ENCODE peak calls at places on chromosome 9, in five cellular contexts. One of them, this sample, is unnamed.

GRCh38 chr9:108562176-108562575 is 293.6 kb downstream of the ACTL7B start:
- DNase-seq in H1: no peak
- DNase-seq in K562: no peak
- DNase-seq in GM12878: no peak
- DNase-seq in GM12892: no peak
- DNase-seq in this sample: no peak

GRCh38 chr9:128653941-128654340 is 2.7 kb downstream of the DYNC2I2 start:
- DNase-seq in H1: no peak
- DNase-seq in K562: no peak
- DNase-seq in GM12878: no peak
- DNase-seq in GM12892: no peak
- DNase-seq in this sample: no peak

GRCh38 chr9:99057665-99058625 is 47.0 kb upstream of the TGFBR1 start:
- DNase-seq in H1: no peak
- DNase-seq in K562: peak
- DNase-seq in GM12878: peak
- DNase-seq in GM12892: peak
- DNase-seq in this sample: peak

GRCh38 chr9:15606667-15607472 is 54.0 kb downstream of the CCDC171 start:
- DNase-seq in H1: no peak
- DNase-seq in K562: peak
- DNase-seq in GM12878: no peak
- DNase-seq in GM12892: no peak
- DNase-seq in this sample: no peak

GRCh38 chr9:133199648-133200321 is 9.3 kb downstream of the OBP2B start:
- DNase-seq in H1: peak
- DNase-seq in K562: no peak
- DNase-seq in GM12878: no peak
- DNase-seq in GM12892: no peak
- DNase-seq in this sample: no peak

GRCh38 chr9:74573792-74574191 is 76.7 kb downstream of the RORB start:
- DNase-seq in H1: no peak
- DNase-seq in K562: peak
- DNase-seq in GM12878: no peak
- DNase-seq in GM12892: no peak
- DNase-seq in this sample: no peak

GRCh38 chr9:136518623-136519022 is 27.2 kb downstream of the NOTCH1 start:
- DNase-seq in H1: no peak
- DNase-seq in K562: no peak
- DNase-seq in GM12878: no peak
- DNase-seq in GM12892: no peak
- DNase-seq in this sample: no peak

GRCh38 chr9:114235113-114235589 is 79.8 kb downstream of the COL27A1 start:
- DNase-seq in H1: no peak
- DNase-seq in K562: no peak
- DNase-seq in GM12878: no peak
- DNase-seq in GM12892: no peak
- DNase-seq in this sample: no peak

GRCh38 chr9:99162759-99163364 is 57.9 kb downstream of the TGFBR1 start:
- DNase-seq in H1: no peak
- DNase-seq in K562: peak
- DNase-seq in GM12878: no peak
- DNase-seq in GM12892: no peak
- DNase-seq in this sample: no peak

GRCh38 chr9:136886610-136887597 is 588 bp downstream of the TRAF2 start:
- DNase-seq in H1: peak
- DNase-seq in K562: peak
- DNase-seq in GM12878: no peak
- DNase-seq in GM12892: peak
- DNase-seq in this sample: peak

GRCh38 chr9:86664603-86665002 is 282.7 kb downstream of the GAS1 start:
- DNase-seq in H1: no peak
- DNase-seq in K562: no peak
- DNase-seq in GM12878: no peak
- DNase-seq in GM12892: no peak
- DNase-seq in this sample: no peak

GRCh38 chr9:121779381-121780117 is 128.1 kb downstream of the DAB2IP start:
- DNase-seq in H1: no peak
- DNase-seq in K562: no peak
- DNase-seq in GM12878: peak
- DNase-seq in GM12892: no peak
- DNase-seq in this sample: no peak

DNA sequence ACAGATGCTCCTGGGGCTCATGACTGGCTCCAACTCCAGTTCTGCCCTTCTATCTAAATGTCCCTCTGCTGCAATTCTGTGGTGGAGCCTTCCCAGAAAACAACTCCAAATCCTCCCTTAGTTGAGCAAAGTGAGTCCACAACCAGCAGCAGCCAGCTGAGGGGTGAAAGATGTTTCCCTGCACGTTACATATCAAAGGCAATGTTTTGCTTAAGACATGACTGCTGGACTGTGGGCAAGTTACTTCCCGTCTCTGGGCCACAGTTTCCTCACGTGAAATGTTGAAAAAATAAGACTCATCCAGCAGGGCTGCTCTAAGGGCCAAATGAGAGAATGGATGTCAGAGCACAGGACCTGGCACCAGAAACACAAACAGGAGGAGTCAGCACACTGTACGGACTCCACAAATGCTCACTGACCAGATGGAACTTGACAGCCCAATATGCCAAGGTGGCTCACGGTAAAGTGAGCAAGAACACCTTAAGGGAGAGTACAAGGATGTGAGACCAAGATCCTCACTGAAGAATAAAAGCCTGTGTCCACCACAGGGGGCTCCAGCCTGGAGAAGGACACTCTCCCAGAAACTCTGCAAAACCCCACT is 138.4 kb upstream of the ABCA1 start:
- DNase-seq in H1: no peak
- DNase-seq in K562: no peak
- DNase-seq in GM12878: no peak
- DNase-seq in GM12892: no peak
- DNase-seq in this sample: no peak
- TF ChIP-seq POLR2AphosphoS5 in H1: no peak
- TF ChIP-seq POLR2AphosphoS5 in K562: no peak
- TF ChIP-seq POLR2AphosphoS5 in GM12878: no peak
- TF ChIP-seq POLR2AphosphoS5 in GM12892: no peak
- TF ChIP-seq POLR2AphosphoS5 in this sample: no peak

DNA sequence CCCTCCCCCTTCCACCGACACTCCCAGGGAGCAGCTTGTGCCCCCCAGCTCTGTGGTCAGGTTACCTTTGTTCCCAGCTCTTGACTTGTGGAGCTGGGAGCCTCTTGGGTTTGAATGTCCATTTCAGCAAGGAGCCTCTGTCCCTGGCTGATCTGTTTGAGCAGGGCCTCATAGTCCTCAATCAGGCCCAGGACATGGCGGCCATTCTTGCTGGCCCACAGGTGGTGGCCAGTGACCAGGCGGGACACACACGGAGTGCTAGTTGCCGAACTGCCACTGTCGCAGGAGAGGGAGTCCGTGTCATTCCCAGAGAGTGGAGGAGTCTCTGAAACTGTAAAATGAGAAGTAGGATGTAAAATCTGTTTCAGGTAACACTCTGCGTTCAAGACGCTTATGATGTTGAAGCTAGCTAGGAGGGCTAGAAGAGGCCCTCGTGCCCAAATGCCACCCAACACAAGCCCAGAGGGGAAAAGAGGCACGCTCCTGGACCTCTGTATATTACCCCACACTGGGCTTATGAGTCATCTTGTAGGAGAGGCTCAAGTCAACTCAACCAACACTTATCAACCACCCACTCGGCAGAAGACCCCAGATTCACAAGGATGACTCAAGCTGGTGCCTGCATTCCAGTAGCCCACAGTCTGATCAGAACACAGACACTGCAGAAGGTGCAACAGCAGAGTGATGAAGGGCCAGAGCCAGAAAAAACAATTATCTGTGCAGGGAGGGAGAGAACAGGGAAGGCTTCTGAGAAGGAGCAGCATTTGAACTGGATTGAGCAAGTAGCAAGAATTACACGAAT is 177.0 kb downstream of the CDK5RAP2 start:
- DNase-seq in H1: no peak
- DNase-seq in K562: peak
- DNase-seq in GM12878: no peak
- DNase-seq in GM12892: no peak
- DNase-seq in this sample: no peak
- TF ChIP-seq TAF1 in H1: no peak
- TF ChIP-seq TAF1 in K562: no peak
- TF ChIP-seq TAF1 in GM12878: no peak
- TF ChIP-seq TAF1 in GM12892: no peak
- TF ChIP-seq TAF1 in this sample: no peak

DNA sequence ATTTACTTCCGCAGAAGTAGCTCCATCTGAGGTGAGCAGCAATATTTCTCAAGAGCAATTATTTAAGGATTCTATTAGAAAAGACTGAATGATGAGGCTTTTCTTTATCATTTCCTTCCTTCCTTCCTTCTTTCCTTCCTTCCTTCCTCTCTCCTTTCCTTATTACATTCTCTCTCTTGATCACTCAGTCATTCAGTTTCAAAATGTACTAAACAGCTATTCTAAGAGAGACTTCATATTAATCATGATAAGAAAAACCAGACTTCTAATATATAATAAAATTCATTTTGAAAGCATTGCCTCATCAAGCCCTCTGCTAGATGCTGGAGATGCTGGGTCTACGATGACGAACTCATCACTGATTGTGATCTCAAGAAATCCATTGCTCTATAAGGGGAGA is 30.4 kb upstream of the PAPPA start:
- DNase-seq in H1: no peak
- DNase-seq in K562: no peak
- DNase-seq in GM12878: no peak
- DNase-seq in GM12892: no peak
- DNase-seq in this sample: no peak
- TF ChIP-seq POLR2AphosphoS5 in H1: no peak
- TF ChIP-seq POLR2AphosphoS5 in K562: no peak
- TF ChIP-seq POLR2AphosphoS5 in GM12878: no peak
- TF ChIP-seq POLR2AphosphoS5 in GM12892: no peak
- TF ChIP-seq POLR2AphosphoS5 in this sample: no peak

DNA sequence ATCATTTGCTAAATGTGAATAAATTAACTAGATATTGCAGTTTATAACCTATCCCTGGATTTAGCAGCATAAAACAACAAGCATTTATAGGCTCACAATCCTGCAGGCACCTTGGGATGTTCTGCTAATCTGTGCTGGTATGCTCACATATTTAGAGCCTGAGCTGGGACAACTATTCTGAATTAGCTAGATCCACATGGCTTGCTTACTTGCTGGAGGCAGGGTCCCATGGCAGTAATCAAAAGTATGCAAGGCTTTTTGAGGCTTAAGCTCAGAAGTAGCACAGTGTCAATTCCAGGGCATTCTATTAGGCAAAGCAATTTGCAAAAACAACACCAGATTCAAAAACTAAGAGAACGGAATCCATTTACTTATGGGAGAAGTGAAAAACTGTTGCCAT is 745.0 kb upstream of the ACO1 start:
- DNase-seq in H1: no peak
- DNase-seq in K562: no peak
- DNase-seq in GM12878: no peak
- DNase-seq in GM12892: no peak
- DNase-seq in this sample: no peak
- TF ChIP-seq TAF1 in H1: no peak
- TF ChIP-seq TAF1 in K562: no peak
- TF ChIP-seq TAF1 in GM12878: no peak
- TF ChIP-seq TAF1 in GM12892: no peak
- TF ChIP-seq TAF1 in this sample: no peak

GRCh38 chr9:76607730-76608475 is 148.9 kb downstream of the GCNT1 start:
- DNase-seq in H1: no peak
- DNase-seq in K562: no peak
- DNase-seq in GM12878: no peak
- DNase-seq in GM12892: no peak
- DNase-seq in this sample: no peak

GRCh38 chr9:76608562-76609254 is 149.7 kb downstream of the GCNT1 start:
- DNase-seq in H1: no peak
- DNase-seq in K562: no peak
- DNase-seq in GM12878: no peak
- DNase-seq in GM12892: no peak
- DNase-seq in this sample: no peak

GRCh38 chr9:76609285-76610008 is 150.5 kb downstream of the GCNT1 start:
- DNase-seq in H1: no peak
- DNase-seq in K562: no peak
- DNase-seq in GM12878: no peak
- DNase-seq in GM12892: no peak
- DNase-seq in this sample: no peak

GRCh38 chr9:76613150-76613781 is 151.0 kb upstream of the PCA3 start:
- DNase-seq in H1: no peak
- DNase-seq in K562: no peak
- DNase-seq in GM12878: no peak
- DNase-seq in GM12892: no peak
- DNase-seq in this sample: no peak

GRCh38 chr9:76610009-76610352 is 151.0 kb downstream of the GCNT1 start:
- DNase-seq in H1: no peak
- DNase-seq in K562: no peak
- DNase-seq in GM12878: no peak
- DNase-seq in GM12892: no peak
- DNase-seq in this sample: no peak
- TF ChIP-seq POLR2AphosphoS5 in H1: no peak
- TF ChIP-seq POLR2AphosphoS5 in K562: no peak
- TF ChIP-seq POLR2AphosphoS5 in GM12878: no peak
- TF ChIP-seq POLR2AphosphoS5 in GM12892: no peak
- TF ChIP-seq POLR2AphosphoS5 in this sample: no peak

DNA sequence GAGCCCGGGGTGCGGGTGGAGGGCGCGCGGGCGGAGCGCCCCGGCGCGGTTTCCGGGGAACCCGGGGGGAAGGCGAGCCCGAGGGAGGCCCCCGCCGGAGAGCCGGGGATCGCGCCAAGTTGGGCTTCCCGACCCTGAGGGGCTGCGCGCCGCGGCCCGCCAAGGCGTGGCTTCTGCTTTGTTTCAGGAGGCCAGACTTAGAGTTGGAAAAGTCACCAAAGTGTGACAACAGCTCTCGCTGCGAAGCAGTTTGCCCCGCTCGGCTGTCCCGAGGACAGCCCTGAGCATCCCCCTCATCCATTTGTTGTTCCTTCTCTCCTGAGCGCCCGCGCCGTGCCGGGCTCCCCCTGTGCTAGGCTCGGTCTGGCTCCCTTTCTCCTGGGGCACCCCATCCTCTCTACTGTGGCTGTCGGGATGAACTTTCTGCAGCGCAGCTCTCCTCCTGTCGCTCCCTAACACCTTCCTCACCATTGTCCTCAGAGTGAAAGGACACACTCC is 410 bp downstream of the GLIPR2 start:
- DNase-seq in H1: peak
- DNase-seq in K562: no peak
- DNase-seq in GM12878: no peak
- DNase-seq in GM12892: no peak
- DNase-seq in this sample: peak
- TF ChIP-seq TAF1 in H1: no peak
- TF ChIP-seq TAF1 in K562: peak
- TF ChIP-seq TAF1 in GM12878: no peak
- TF ChIP-seq TAF1 in GM12892: no peak
- TF ChIP-seq TAF1 in this sample: no peak

This sample was measured in GM12891.